ENCODE peak calls at places on chromosomes 13 and 19, in six cellular contexts. T, R, U, S, C and O are unnamed samples.

GRCh38 chr19:28221736-28222135 is 991.2 kb downstream of the UQCRFS1 start:
- DNase-seq in U (no peak), R (no peak), T (no peak), C (no peak), S (no peak), O (no peak)

GRCh38 chr19:19531951-19532805 is 3.5 kb downstream of the YJEFN3 start:
- DNase-seq in C (peak), U (peak), R (no peak), S (peak), T (peak), O (no peak)

GRCh38 chr13:83622422-83622784 is 259.9 kb downstream of the SLITRK1 start:
- DNase-seq in C (peak), S (no peak), T (no peak), R (no peak), U (no peak), O (no peak)

GRCh38 chr13:50284540-50284939 is 269.3 kb downstream of the KCNRG start:
- DNase-seq in C (no peak), R (no peak), S (no peak), T (no peak), U (no peak), O (no peak)

GRCh38 chr13:85486663-85487062 is 312.6 kb downstream of the SLITRK6 start:
- DNase-seq in T (no peak), R (no peak), U (no peak), C (no peak), S (no peak), O (no peak)

GRCh38 chr19:3370214-3370720 is 3.9 kb downstream of the NFIC start:
- DNase-seq in U (no peak), R (no peak), S (peak), T (no peak), C (no peak), O (no peak)

GRCh38 chr19:5048727-5049553 is 80.0 kb downstream of the KDM4B start:
- DNase-seq in S (peak), C (peak), U (no peak), R (no peak), T (no peak), O (no peak)

GRCh38 chr13:50543767-50544166 is 299.7 kb downstream of the DLEU7 start:
- DNase-seq in S (no peak), R (no peak), C (peak), U (no peak), T (no peak), O (peak)

GRCh38 chr13:60369242-60369641 is 27.8 kb upstream of the TDRD3 start:
- DNase-seq in S (no peak), U (no peak), C (no peak), R (no peak), T (no peak), O (no peak)

GRCh38 chr19:38252935-38253691 is 3.1 kb downstream of the PPP1R14A start:
- DNase-seq in T (peak), S (peak), R (no peak), U (peak), C (no peak), O (no peak)

GRCh38 chr19:1213391-1214286 is 8.1 kb downstream of the STK11 start:
- DNase-seq in T (no peak), U (no peak), R (peak), S (peak), C (peak), O (no peak)

GRCh38 chr19:52221831-52222375 is 32.1 kb downstream of the PPP2R1A start:
- DNase-seq in U (no peak), S (no peak), R (no peak), T (no peak), C (no peak), O (no peak)

GRCh38 chr19:19606021-19606420 is 12.5 kb downstream of the PBX4 start:
- DNase-seq in U (no peak), C (no peak), S (no peak), T (no peak), R (no peak), O (no peak)

GRCh38 chr13:109712187-109712601 is 74.2 kb downstream of the IRS2 start:
- DNase-seq in R (no peak), S (no peak), U (no peak), C (no peak), T (no peak), O (no peak)

GRCh38 chr19:18300930-18301717 is 19.7 kb upstream of the JUND start:
- DNase-seq in U (peak), R (no peak), S (peak), T (no peak), C (peak), O (no peak)

GRCh38 chr19:58519087-58519354 is 589 bp downstream of the ZBTB45 start:
- DNase-seq in S (peak), U (peak), R (peak), T (peak), C (peak), O (peak)

GRCh38 chr19:15223649-15224371 is 8.4 kb downstream of the EPHX3 start:
- DNase-seq in C (no peak), T (no peak), U (no peak), S (no peak), R (no peak), O (no peak)

GRCh38 chr19:4660181-4660791 is 9.9 kb downstream of the MYDGF start:
- DNase-seq in T (peak), U (peak), C (no peak), S (no peak), R (no peak), O (no peak)

GRCh38 chr13:112899618-112900600 is 69.1 kb upstream of the MCF2L start:
- DNase-seq in C (no peak), S (no peak), R (no peak), U (no peak), T (peak), O (no peak)

GRCh38 chr13:89490661-89491060 is 1819.5 kb downstream of the SLITRK5 start:
- DNase-seq in U (no peak), S (no peak), C (no peak), T (no peak), R (no peak), O (no peak)

GRCh38 chr13:51246411-51247298 is 24.5 kb downstream of the FAM124A start:
- DNase-seq in R (no peak), S (no peak), T (no peak), C (no peak), U (peak), O (no peak)

GRCh38 chr13:92436927-92437326 is 789.7 kb upstream of the GPC6 start:
- DNase-seq in R (no peak), C (no peak), U (no peak), S (no peak), T (no peak), O (no peak)

GRCh38 chr19:13132471-13133166 is 14.6 kb downstream of the NACC1 start:
- DNase-seq in U (no peak), R (no peak), C (peak), S (no peak), T (no peak), O (no peak)

GRCh38 chr13:43963726-43964125 is 84.0 kb downstream of the LACC1 start:
- DNase-seq in R (no peak), S (no peak), C (no peak), T (no peak), U (peak), O (no peak)

GRCh38 chr19:35619290-35619923 is 6.9 kb downstream of the HAUS5 start:
- DNase-seq in T (no peak), S (no peak), U (no peak), C (no peak), R (no peak), O (no peak)

GRCh38 chr13:100597253-100597652 is 8.7 kb upstream of the GGACT start:
- DNase-seq in T (no peak), R (peak), C (peak), U (no peak), S (no peak), O (no peak)

GRCh38 chr13:109743706-109744453 is 42.5 kb downstream of the IRS2 start:
- DNase-seq in U (peak), R (peak), S (peak), T (no peak), C (peak), O (no peak)

GRCh38 chr13:54875111-54875510 is 1846.5 kb downstream of the OLFM4 start:
- DNase-seq in S (no peak), U (no peak), C (no peak), T (no peak), R (no peak), O (no peak)

GRCh38 chr13:85347251-85347650 is 452.0 kb downstream of the SLITRK6 start:
- DNase-seq in C (peak), R (no peak), T (no peak), S (no peak), U (no peak), O (no peak)

GRCh38 chr13:36840718-36841250 is 21.8 kb downstream of the RFXAP start:
- DNase-seq in T (no peak), S (no peak), C (no peak), U (no peak), R (no peak), O (no peak)
- TF ChIP-seq CTCF in T (no peak), S (no peak), C (peak), U (no peak), R (no peak), O (no peak)

DNA sequence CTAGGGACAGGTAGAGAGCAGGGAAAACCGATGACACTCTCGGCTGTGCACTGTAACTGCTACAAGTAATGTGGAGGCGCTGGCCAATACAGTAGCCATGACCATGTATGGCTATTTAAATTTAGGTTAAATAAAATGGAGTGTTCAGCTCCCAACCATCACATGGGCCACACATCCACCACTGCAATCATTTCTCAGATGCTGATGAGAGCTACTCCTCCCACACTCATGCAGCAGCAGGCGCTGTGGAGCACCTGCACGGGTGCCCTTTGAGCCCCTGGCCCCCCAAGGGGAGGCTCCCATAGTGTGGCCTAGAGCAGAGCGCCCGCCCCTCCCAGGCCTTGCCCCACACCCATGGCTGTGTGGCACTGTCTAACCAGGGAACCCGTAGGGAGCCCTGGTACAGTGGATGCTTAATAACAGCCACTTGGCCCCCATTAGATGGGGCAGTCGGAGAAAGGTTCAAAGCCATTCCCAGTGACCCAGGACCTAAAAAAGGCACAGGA is 6.0 kb downstream of the ACP4 start:
- DNase-seq in C (no peak), U (no peak), S (no peak), R (no peak), T (no peak), O (no peak)
- TF ChIP-seq CTCF in C (no peak), U (no peak), S (no peak), R (peak), T (no peak), O (no peak)

DNA sequence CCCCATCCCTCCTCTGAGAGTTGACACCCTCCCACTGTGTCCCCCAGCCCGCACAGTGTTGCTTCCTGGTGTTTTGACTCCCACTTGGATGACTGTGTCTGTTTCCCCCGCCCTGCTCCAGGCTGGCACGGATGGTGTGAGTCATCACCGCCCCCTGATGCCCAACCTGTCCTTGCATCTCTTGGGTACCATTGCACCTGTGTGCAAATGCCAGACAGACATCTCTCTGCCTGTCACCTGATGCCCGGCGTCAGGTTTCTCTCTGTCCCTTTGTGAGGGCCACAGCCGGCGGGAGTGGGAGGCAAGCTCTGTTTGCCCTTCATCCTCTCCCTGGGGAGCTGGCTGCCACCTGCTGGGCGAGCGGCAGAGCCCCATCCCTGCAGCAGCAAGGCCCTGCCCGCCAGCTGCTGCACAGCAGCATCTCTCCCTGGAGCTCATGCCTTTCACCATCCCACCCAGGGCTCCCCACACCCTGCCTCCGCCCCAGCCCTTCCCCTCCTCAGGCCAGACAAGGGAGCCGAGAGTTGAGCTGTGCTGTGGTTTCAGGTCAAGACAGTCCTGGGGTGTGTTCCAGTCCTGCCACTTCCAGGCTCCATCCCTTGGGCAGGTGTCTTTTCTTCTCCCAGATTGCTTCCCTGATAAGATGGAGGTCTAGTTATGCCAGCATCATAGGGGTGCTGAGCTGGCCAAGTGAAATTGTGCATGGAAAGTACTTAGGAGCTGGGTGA is 29.7 kb downstream of the NKPD1 start:
- DNase-seq in C (no peak), S (no peak), T (no peak), U (no peak), R (no peak), O (no peak)
- TF ChIP-seq CTCF in C (peak), S (no peak), T (no peak), U (no peak), R (peak), O (no peak)

GRCh38 chr13:98454389-98454881 is 122.5 kb downstream of the STK24 start:
- DNase-seq in U (peak), R (peak), C (peak), T (no peak), S (no peak), O (peak)
- TF ChIP-seq CTCF in U (no peak), R (no peak), C (no peak), T (no peak), S (no peak), O (no peak)

GRCh38 chr13:23175920-23176319 is 4.9 kb upstream of the SGCG start:
- DNase-seq in T (no peak), U (no peak), R (no peak), C (no peak), S (no peak), O (no peak)
- TF ChIP-seq CTCF in T (peak), U (peak), R (no peak), C (peak), S (no peak), O (peak)

GRCh38 chr13:31236211-31236786 is 36.5 kb downstream of the B3GLCT start:
- DNase-seq in S (peak), U (peak), T (no peak), R (no peak), C (peak), O (peak)

DNA sequence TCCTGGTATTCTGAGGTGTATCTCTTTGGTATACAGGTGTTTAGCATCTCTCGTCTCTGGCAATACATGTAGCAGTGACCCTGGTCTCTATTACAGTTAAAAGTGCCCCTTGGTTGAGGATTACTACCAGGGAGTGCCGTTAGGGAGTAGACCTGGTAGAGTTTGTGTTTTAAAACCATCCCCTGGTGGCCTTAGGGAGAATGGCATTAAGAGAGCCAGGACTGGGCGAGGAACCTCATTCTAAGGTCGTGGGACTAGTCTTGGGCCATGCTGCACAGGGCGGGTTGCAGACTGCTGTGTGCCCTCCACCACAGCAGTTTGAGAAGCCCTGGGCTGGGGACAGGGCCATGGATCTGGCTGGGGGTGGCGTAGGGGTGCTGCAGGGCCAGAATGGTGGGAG is 35.0 kb downstream of the B3GLCT start:
- DNase-seq in T (no peak), S (no peak), C (no peak), R (no peak), U (no peak), O (no peak)
- TF ChIP-seq CTCF in T (no peak), S (peak), C (peak), R (peak), U (peak), O (peak)